ENCODE peak calls at places on chromosomes 1 and 21, in seven cellular contexts. C is astrocyte of the spinal cord, S is GM10248, P is astrocyte of the cerebellum, U is RWPE1, H is endothelial cell, W is AG04449. G is an unnamed sample.

GRCh38 chr1:224753491-224753890 is 137.4 kb downstream of the CNIH3 start:
- DNase-seq in C (no peak), S (no peak), P (no peak), U (no peak), H (no peak), W (no peak), G (no peak)

GRCh38 chr1:100528861-100529260 is 9.1 kb upstream of the GPR88 start:
- DNase-seq in C (peak), S (no peak), P (peak), U (no peak), H (no peak), W (peak), G (peak)

GRCh38 chr1:56424744-56425493 is 154.4 kb downstream of the PLPP3 start:
- DNase-seq in C (peak), S (no peak), P (no peak), U (peak), H (no peak), W (no peak), G (peak)

GRCh38 chr1:41045740-41046139 is 24.2 kb upstream of the SLFNL1 start:
- DNase-seq in C (peak), S (no peak), P (peak), U (peak), H (no peak), W (peak), G (peak)

GRCh38 chr1:38989979-38990378 is 1.1 kb upstream of the AKIRIN1 start:
- DNase-seq in C (no peak), S (no peak), P (no peak), U (no peak), H (no peak), W (no peak), G (no peak)

GRCh38 chr1:55284856-55285255 is 69.7 kb upstream of the USP24 start:
- DNase-seq in C (peak), S (no peak), P (peak), U (peak), H (peak), W (no peak), G (no peak)

GRCh38 chr21:38679531-38679930 is 126.2 kb upstream of the ETS2 start:
- DNase-seq in C (peak), S (peak), P (peak), U (no peak), H (no peak), W (peak), G (no peak)

GRCh38 chr1:4617506-4617905 is 36.9 kb upstream of the AJAP1 start:
- DNase-seq in C (no peak), S (no peak), P (no peak), U (no peak), H (no peak), W (no peak), G (no peak)

GRCh38 chr1:238927899-238928298 is 458.5 kb upstream of the CHRM3 start:
- DNase-seq in C (no peak), S (no peak), P (no peak), U (no peak), H (no peak), W (no peak), G (no peak)

GRCh38 chr1:1332774-1333480 is 1.8 kb downstream of the TAS1R3 start:
- DNase-seq in C (no peak), S (no peak), P (no peak), U (no peak), H (no peak), W (no peak), G (no peak)

GRCh38 chr1:111441573-111442192 is 7.4 kb downstream of the WDR77 start:
- DNase-seq in C (no peak), S (peak), P (no peak), U (no peak), H (peak), W (no peak), G (no peak)

GRCh38 chr1:2606004-2606805 is 19.6 kb downstream of the PRXL2B start:
- DNase-seq in C (no peak), S (no peak), P (no peak), U (no peak), H (no peak), W (no peak), G (no peak)

GRCh38 chr1:194159941-194160340 is 973.5 kb upstream of the B3GALT2 start:
- DNase-seq in C (no peak), S (no peak), P (no peak), U (no peak), H (no peak), W (no peak), G (no peak)
- TF ChIP-seq CTCF in C (no peak), S (no peak), P (no peak), U (no peak), H (no peak), W (no peak), G (peak)

GRCh38 chr1:65910432-65910831 is 117.7 kb downstream of the PDE4B start:
- DNase-seq in C (no peak), S (no peak), P (no peak), U (no peak), H (no peak), W (no peak), G (no peak)

DNA sequence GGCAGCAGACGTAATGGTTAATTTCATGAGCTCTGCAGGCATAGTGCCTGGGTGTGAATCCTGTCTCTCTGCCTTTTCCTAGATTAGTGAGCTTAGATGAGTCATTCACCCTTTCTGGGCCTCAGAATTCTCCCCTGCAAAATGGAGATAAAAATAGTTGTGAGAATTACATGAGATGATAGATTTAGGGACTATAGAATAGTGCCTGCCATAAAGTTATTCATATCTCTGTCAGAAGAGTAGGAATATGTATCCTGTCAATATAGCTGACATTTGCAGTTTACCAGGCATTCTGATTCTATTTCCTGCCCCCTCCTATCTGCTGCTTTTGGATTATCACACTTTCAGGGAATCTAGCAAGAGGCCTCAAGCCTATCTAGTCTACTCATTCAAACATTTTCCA is 112.0 kb downstream of the PDE4B start:
- DNase-seq in C (no peak), S (no peak), P (no peak), U (no peak), H (no peak), W (no peak), G (no peak)
- TF ChIP-seq CTCF in C (no peak), S (no peak), P (no peak), U (no peak), H (no peak), W (no peak), G (no peak)

DNA sequence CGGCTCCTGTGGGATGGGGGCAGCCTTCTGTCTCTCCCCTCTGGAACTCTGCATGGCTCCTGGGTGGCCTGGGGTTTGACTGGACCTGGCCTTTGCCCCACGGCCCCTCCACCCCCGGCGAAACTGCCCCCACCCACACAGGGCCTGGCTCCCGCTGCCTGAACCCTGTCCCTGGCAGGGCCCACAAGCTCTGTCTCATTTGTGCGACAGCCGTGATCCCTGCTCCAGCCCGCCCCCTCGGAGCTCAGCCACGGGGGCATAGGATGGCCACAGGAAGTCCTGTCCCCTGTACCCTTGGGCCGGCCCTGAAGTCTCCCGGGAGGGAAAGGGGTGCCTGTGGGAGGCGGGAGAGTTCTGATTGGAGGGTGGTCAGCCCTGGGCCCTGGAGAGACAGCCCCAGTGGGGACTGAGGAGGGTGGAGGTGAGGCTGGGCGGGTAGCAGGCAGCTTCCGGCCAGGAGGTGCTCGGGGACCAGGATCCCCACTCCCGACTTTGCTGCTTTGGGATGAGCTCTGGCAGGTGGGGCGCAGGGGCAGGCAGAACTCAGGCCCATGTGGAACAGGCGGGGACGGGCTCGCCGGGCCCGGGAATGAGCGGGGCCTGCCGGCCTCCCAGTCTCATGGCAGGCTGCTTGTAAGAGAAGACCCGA is 45.1 kb downstream of the SLX9 start:
- DNase-seq in C (no peak), S (no peak), P (no peak), U (no peak), H (no peak), W (no peak), G (no peak)
- TF ChIP-seq CTCF in C (no peak), S (no peak), P (no peak), U (no peak), H (no peak), W (no peak), G (no peak)

GRCh38 chr1:9859252-9860014 is 35.7 kb upstream of the CLSTN1 start:
- DNase-seq in C (no peak), S (no peak), P (no peak), U (no peak), H (peak), W (no peak), G (no peak)

GRCh38 chr1:9863371-9863770 is 39.6 kb upstream of the CLSTN1 start:
- DNase-seq in C (no peak), S (no peak), P (no peak), U (no peak), H (no peak), W (no peak), G (no peak)

GRCh38 chr1:9858293-9859035 is 34.7 kb upstream of the CLSTN1 start:
- DNase-seq in C (no peak), S (no peak), P (no peak), U (no peak), H (no peak), W (no peak), G (no peak)

GRCh38 chr1:9860887-9861286 is 37.1 kb upstream of the CLSTN1 start:
- DNase-seq in C (no peak), S (no peak), P (no peak), U (no peak), H (no peak), W (no peak), G (no peak)

DNA sequence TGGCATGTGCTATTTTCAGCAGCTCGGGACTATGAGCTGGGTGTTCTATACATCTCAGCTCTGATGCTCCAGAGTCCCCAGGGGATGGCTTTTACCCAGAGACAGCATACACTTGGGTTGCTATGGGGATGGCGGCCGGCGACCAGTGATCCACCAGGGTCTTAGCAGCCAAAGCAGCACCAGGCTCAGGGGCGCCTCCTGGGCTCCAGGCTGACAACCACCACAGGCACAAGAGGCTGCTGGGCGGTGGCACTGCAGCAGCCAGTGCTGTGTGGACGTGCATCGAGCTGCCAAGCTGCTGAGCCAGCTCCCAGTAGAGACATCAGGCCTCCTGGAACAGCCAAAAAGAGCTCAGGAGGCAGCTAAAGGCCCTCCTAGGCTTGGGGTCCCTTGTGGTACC is 37.6 kb upstream of the CLSTN1 start:
- DNase-seq in C (no peak), S (no peak), P (no peak), U (no peak), H (no peak), W (no peak), G (no peak)
- TF ChIP-seq CTCF in C (no peak), S (no peak), P (no peak), U (no peak), H (no peak), W (no peak), G (no peak)

DNA sequence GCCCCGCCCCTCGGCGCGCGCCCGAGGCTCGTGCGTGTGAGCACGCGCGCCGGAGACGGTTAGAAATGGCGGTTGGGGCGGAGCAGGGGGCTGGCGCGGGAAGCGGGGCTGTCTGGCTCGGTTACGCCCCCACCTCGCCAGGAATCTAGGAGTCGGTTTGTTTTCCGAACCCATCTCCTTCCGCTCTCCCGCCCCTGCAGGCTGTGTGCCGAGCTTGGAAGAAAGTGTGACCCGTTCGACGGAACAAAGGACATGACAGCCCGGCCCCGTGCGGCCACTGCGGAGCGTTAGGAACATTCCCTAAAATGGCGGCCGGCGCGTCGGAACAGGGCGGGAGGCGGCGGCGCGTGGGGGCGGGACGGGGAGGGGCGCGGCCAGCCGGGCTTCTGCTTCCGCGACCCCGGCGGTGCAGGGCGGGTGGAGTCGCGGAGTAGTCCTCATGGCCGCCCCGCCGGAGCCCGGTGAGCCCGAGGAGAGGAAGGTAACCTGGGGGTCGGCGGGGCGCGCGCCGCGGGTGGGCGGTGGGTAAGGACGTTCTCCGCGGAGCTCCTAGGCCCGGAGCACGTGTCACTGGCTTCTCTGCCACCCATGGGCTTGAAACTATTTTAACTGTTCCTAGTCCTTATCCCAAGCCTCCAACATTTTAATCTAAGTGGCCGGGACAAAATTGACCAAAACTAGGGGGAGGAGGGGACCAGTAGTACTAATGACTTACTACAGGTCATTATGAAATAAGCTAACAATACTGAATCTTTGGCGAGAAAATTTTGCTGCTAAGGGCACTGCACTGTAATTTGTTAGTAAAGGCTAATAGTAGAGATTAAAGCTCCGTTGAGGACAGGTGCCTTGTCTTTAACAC is at the start of gene COX20:
- DNase-seq in C (peak), S (peak), P (peak), U (peak), H (peak), W (no peak), G (peak)
- TF ChIP-seq CTCF in C (no peak), S (no peak), P (no peak), U (no peak), H (no peak), W (no peak), G (no peak)

GRCh38 chr21:43816611-43817071 is 27.3 kb downstream of the RRP1 start:
- DNase-seq in C (no peak), S (no peak), P (no peak), U (no peak), H (no peak), W (no peak), G (no peak)
- TF ChIP-seq CTCF in C (peak), S (peak), P (no peak), U (no peak), H (no peak), W (no peak), G (peak)

GRCh38 chr1:212967767-212968166 is 17.4 kb downstream of the VASH2 start:
- DNase-seq in C (peak), S (no peak), P (no peak), U (peak), H (peak), W (peak), G (no peak)
- TF ChIP-seq CTCF in C (peak), S (no peak), P (peak), U (no peak), H (peak), W (peak), G (peak)

GRCh38 chr1:221439008-221439733 is 302.7 kb downstream of the DUSP10 start:
- DNase-seq in C (peak), S (peak), P (no peak), U (peak), H (no peak), W (no peak), G (no peak)

GRCh38 chr1:221442056-221442455 is 299.8 kb downstream of the DUSP10 start:
- DNase-seq in C (no peak), S (no peak), P (no peak), U (no peak), H (no peak), W (no peak), G (no peak)

GRCh38 chr1:221439734-221440436 is 302.0 kb downstream of the DUSP10 start:
- DNase-seq in C (peak), S (no peak), P (peak), U (peak), H (no peak), W (peak), G (peak)

GRCh38 chr1:221437924-221438323 is 304.0 kb downstream of the DUSP10 start:
- DNase-seq in C (peak), S (no peak), P (no peak), U (no peak), H (no peak), W (no peak), G (no peak)

GRCh38 chr1:221440658-221441057 is 301.2 kb downstream of the DUSP10 start:
- DNase-seq in C (peak), S (no peak), P (no peak), U (no peak), H (no peak), W (no peak), G (peak)
- TF ChIP-seq CTCF in C (no peak), S (no peak), P (no peak), U (no peak), H (no peak), W (no peak), G (peak)

GRCh38 chr1:32538887-32539583 is at the start of gene ZBTB8A:
- DNase-seq in C (peak), S (peak), P (peak), U (peak), H (peak), W (no peak), G (no peak)
- TF ChIP-seq CTCF in C (no peak), S (no peak), P (no peak), U (no peak), H (no peak), W (no peak), G (no peak)

GRCh38 chr1:212689758-212690540 is 9.7 kb downstream of the BATF3 start:
- DNase-seq in C (no peak), S (no peak), P (no peak), U (no peak), H (no peak), W (no peak), G (no peak)

GRCh38 chr1:212687811-212688210 is 11.8 kb downstream of the BATF3 start:
- DNase-seq in C (no peak), S (no peak), P (no peak), U (no peak), H (no peak), W (no peak), G (no peak)

GRCh38 chr1:212688338-212689047 is 11.1 kb downstream of the BATF3 start:
- DNase-seq in C (no peak), S (no peak), P (no peak), U (no peak), H (no peak), W (no peak), G (no peak)

GRCh38 chr1:212690816-212691403 is 8.7 kb downstream of the BATF3 start:
- DNase-seq in C (no peak), S (no peak), P (no peak), U (no peak), H (no peak), W (no peak), G (no peak)

DNA sequence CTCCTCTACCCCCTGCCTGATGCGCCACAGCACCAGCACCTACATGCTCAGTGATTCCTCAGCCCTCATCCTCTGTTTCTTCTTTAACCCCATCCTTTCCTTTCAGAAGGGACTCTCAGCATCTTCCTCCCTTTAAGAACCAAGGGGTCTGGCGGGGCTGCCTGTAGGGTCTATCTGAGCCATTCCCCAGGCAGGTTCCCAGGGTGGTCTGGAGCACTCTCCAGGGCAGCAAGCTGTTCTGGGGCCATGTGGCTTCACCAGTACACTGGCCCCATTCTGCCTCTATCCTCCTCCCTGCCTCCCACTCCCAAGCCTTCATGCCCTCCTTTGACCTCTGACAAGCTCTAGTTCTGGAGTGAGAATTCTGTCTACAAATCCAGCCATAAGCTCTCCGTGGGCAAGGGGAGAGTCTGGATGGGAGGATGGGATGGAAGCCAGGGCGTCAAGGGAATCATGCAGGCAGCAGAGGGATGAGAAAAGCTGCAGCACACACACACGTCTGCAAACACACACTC is 10.4 kb downstream of the BATF3 start:
- DNase-seq in C (no peak), S (no peak), P (no peak), U (no peak), H (no peak), W (no peak), G (no peak)
- TF ChIP-seq CTCF in C (no peak), S (no peak), P (no peak), U (no peak), H (no peak), W (no peak), G (no peak)